ENCODE peak calls at places on chromosomes 3 and 15, in eight cellular contexts. M, O, F, A, P, Q, N and I are unnamed samples.

GRCh38 chr3:12229896-12230295 is 59.0 kb upstream of the PPARG start:
- DNase-seq in M (no peak), O (peak; percentile 22), F (no peak), A (no peak), P (peak; percentile 45), Q (no peak), N (no peak), I (no peak)

GRCh38 chr3:126460386-126460785 is 15.3 kb downstream of the ZXDC start:
- DNase-seq in M (no peak), O (no peak), F (no peak), A (no peak), P (no peak), Q (no peak), N (no peak), I (no peak)

GRCh38 chr3:106635271-106635670 is 742.0 kb upstream of the CCDC54 start:
- DNase-seq in M (no peak), O (peak; percentile 96), F (no peak), A (no peak), P (peak; percentile 90), Q (no peak), N (no peak), I (no peak)

GRCh38 chr15:90402230-90402629 is 14.2 kb downstream of the IQGAP1 start:
- DNase-seq in M (no peak), O (peak; percentile 86), F (no peak), A (no peak), P (peak; percentile 80), Q (peak; percentile 80), N (no peak), I (no peak)

GRCh38 chr3:29291982-29292363 is 11.1 kb downstream of the RBMS3 start:
- DNase-seq in M (no peak), O (no peak), F (no peak), A (no peak), P (peak; percentile 61), Q (no peak), N (no peak), I (no peak)

GRCh38 chr3:9179826-9180763 is 69.4 kb downstream of the SRGAP3 start:
- DNase-seq in M (no peak), O (no peak), F (peak; percentile 12), A (no peak), P (no peak), Q (peak; percentile 75), N (no peak), I (peak; percentile 43)

GRCh38 chr3:15812183-15812582 is 14.4 kb upstream of the ANKRD28 start:
- DNase-seq in M (no peak), O (no peak), F (no peak), A (peak; percentile 37), P (peak; percentile 15), Q (no peak), N (no peak), I (no peak)

GRCh38 chr15:63504979-63505841 is 817 bp downstream of the USP3 start:
- DNase-seq in M (peak; percentile 8), O (peak; percentile 45), F (no peak), A (no peak), P (peak; percentile 48), Q (peak; percentile 76), N (peak; percentile 69), I (peak; percentile 57)

GRCh38 chr15:68268405-68268804 is 9.1 kb upstream of the FEM1B start:
- DNase-seq in M (no peak), O (no peak), F (no peak), A (no peak), P (peak; percentile 92), Q (no peak), N (no peak), I (no peak)

GRCh38 chr3:171456765-171457164 is 3.4 kb downstream of the TNIK start:
- DNase-seq in M (no peak), O (no peak), F (no peak), A (no peak), P (no peak), Q (no peak), N (no peak), I (no peak)

GRCh38 chr3:65376426-65376825 is 662.3 kb downstream of the MAGI1 start:
- DNase-seq in M (no peak), O (no peak), F (no peak), A (no peak), P (no peak), Q (no peak), N (no peak), I (no peak)

GRCh38 chr3:133479895-133480669 is 80.2 kb downstream of the BFSP2 start:
- DNase-seq in M (no peak), O (no peak), F (no peak), A (no peak), P (peak; percentile 97), Q (no peak), N (no peak), I (no peak)

GRCh38 chr3:88661433-88661824 is 446.0 kb upstream of the EPHA3 start:
- DNase-seq in M (no peak), O (no peak), F (no peak), A (no peak), P (no peak), Q (no peak), N (no peak), I (no peak)

GRCh38 chr3:184440161-184440560 is 60.3 kb downstream of the CHRD start:
- DNase-seq in M (no peak), O (no peak), F (no peak), A (no peak), P (no peak), Q (no peak), N (no peak), I (no peak)

GRCh38 chr3:124774305-124774673 is 44.0 kb downstream of the UMPS start:
- DNase-seq in M (no peak), O (peak; percentile 78), F (no peak), A (peak; percentile 58), P (no peak), Q (peak; percentile 79), N (peak; percentile 70), I (no peak)

GRCh38 chr3:195542691-195543641 is at the start of gene PPP1R2:
- DNase-seq in M (peak; percentile 89), O (peak; percentile 56), F (peak; percentile 57), A (peak; percentile 54), P (peak; percentile 86), Q (peak; percentile 94), N (peak; percentile 96), I (peak; percentile 85)

GRCh38 chr15:79065744-79066376 is 24.7 kb downstream of the RASGRF1 start:
- DNase-seq in M (no peak), O (no peak), F (no peak), A (no peak), P (no peak), Q (no peak), N (no peak), I (no peak)

GRCh38 chr3:141368062-141368924 is at the start of gene ZBTB38:
- DNase-seq in M (peak; percentile 37), O (peak; percentile 95), F (peak; percentile 68), A (peak; percentile 95), P (peak; percentile 92), Q (peak; percentile 95), N (peak; percentile 91), I (no peak)

GRCh38 chr15:57570994-57571393 is 20.7 kb upstream of the MYZAP start:
- DNase-seq in M (no peak), O (peak; percentile 49), F (no peak), A (no peak), P (peak; percentile 87), Q (no peak), N (no peak), I (no peak)

GRCh38 chr3:36944012-36944640 is 728 bp downstream of the TRANK1 start:
- DNase-seq in M (no peak), O (peak; percentile 52), F (no peak), A (peak; percentile 44), P (peak; percentile 54), Q (peak; percentile 79), N (peak; percentile 76), I (no peak)

GRCh38 chr3:14113964-14114667 is 10.6 kb downstream of the CHCHD4 start:
- DNase-seq in M (no peak), O (no peak), F (no peak), A (no peak), P (no peak), Q (no peak), N (no peak), I (no peak)

GRCh38 chr3:73868688-73869315 is 244.1 kb upstream of the PDZRN3 start:
- DNase-seq in M (peak; percentile 23), O (peak; percentile 6), F (no peak), A (peak; percentile 7), P (peak; percentile 23), Q (no peak), N (no peak), I (no peak)

GRCh38 chr3:130834476-130834875 is 59.4 kb upstream of the ATP2C1 start:
- DNase-seq in M (no peak), O (peak; percentile 23), F (no peak), A (no peak), P (peak; percentile 39), Q (no peak), N (no peak), I (no peak)

GRCh38 chr15:80977627-80978036 is 12.0 kb downstream of the MESD start:
- DNase-seq in M (peak; percentile 85), O (no peak), F (no peak), A (peak; percentile 68), P (no peak), Q (peak; percentile 70), N (peak; percentile 73), I (no peak)

GRCh38 chr15:74768099-74768770 is 13.6 kb upstream of the CSK start:
- DNase-seq in M (no peak), O (no peak), F (no peak), A (no peak), P (no peak), Q (no peak), N (no peak), I (no peak)

GRCh38 chr3:24160424-24160823 is 215.3 kb downstream of the NR1D2 start:
- DNase-seq in M (no peak), O (peak; percentile 10), F (no peak), A (no peak), P (no peak), Q (no peak), N (no peak), I (no peak)

GRCh38 chr3:52527732-52528595 is 5.7 kb downstream of the NT5DC2 start:
- DNase-seq in M (no peak), O (no peak), F (no peak), A (no peak), P (no peak), Q (peak; percentile 45), N (peak; percentile 29), I (no peak)